ENCODE peak calls at places on chromosomes 3 and 15, in five cellular contexts. Z, V, S, L and B are unnamed samples. For H3K4me1, the result is how much of the 10 kb centered on the place peaks cover.

GRCh38 chr15:39698444-39699390 is 83.9 kb downstream of the FSIP1 start:
- DNase-seq in L (no peak), Z (no peak), S (no peak), V (no peak), B (no peak)

GRCh38 chr3:25405335-25405734 is 22.7 kb upstream of the RARB start:
- DNase-seq in Z (no peak), L (no peak), V (no peak), S (no peak), B (no peak)

GRCh38 chr15:58308742-58309355 is 122.9 kb upstream of the LIPC start:
- DNase-seq in L (no peak), S (no peak), V (no peak), Z (no peak), B (no peak)

GRCh38 chr3:8490079-8490552 is 11.5 kb upstream of the LMCD1 start:
- DNase-seq in S (no peak), L (peak), Z (peak), V (no peak), B (no peak)

GRCh38 chr3:110944782-110945181 is 126.8 kb upstream of the NECTIN3 start:
- DNase-seq in L (no peak), V (no peak), Z (no peak), S (no peak), B (no peak)

GRCh38 chr3:48023377-48023776 is 7.2 kb upstream of the MAP4 start:
- DNase-seq in V (no peak), L (no peak), Z (no peak), S (no peak), B (no peak)

GRCh38 chr15:23038741-23039150 is 623 bp downstream of the TUBGCP5 start:
- DNase-seq in L (peak), Z (no peak), S (no peak), V (no peak), B (no peak)

GRCh38 chr3:97971679-97972567 is at the start of gene RIOX2:
- DNase-seq in L (peak), V (peak), Z (no peak), S (peak), B (peak)

GRCh38 chr3:115071611-115072010 is 75.5 kb downstream of the ZBTB20 start:
- DNase-seq in V (no peak), L (no peak), S (no peak), Z (no peak), B (no peak)

GRCh38 chr3:42547401-42547945 is 34.3 kb downstream of the SEC22C start:
- DNase-seq in Z (no peak), L (peak), S (peak), V (peak), B (peak)

GRCh38 chr3:46359748-46360509 is 6.0 kb downstream of the CCR2 start:
- DNase-seq in Z (no peak), V (no peak), S (no peak), L (peak), B (no peak)

GRCh38 chr3:56801151-56801596 is 575 bp downstream of the ARHGEF3 start:
- DNase-seq in V (no peak), Z (no peak), L (peak), S (no peak), B (no peak)

GRCh38 chr3:115347737-115348136 is 200.6 kb upstream of the ZBTB20 start:
- DNase-seq in L (no peak), S (no peak), Z (no peak), V (no peak), B (no peak)

GRCh38 chr15:84112025-84112424 is 123.5 kb upstream of the GOLGA6L4 start:
- DNase-seq in Z (no peak), V (no peak), S (no peak), L (peak), B (no peak)

GRCh38 chr15:68258684-68259083 is 18.9 kb upstream of the FEM1B start:
- DNase-seq in Z (no peak), V (peak), S (no peak), L (no peak), B (peak)

GRCh38 chr3:195466251-195466650 is 23.4 kb upstream of the ACAP2 start:
- DNase-seq in S (no peak), V (no peak), L (no peak), Z (no peak), B (no peak)

GRCh38 chr3:66675383-66675782 is 174.6 kb upstream of the LRIG1 start:
- DNase-seq in Z (no peak), L (peak), V (no peak), S (no peak), B (no peak)

GRCh38 chr3:195849322-195850074 is 37.8 kb upstream of the MUC4 start:
- DNase-seq in L (peak), V (no peak), Z (no peak), S (no peak), B (no peak)

GRCh38 chr3:149315694-149316093 is 17.7 kb downstream of the TM4SF18 start:
- DNase-seq in V (no peak), Z (no peak), L (no peak), S (no peak), B (no peak)

GRCh38 chr3:85193565-85193964 is 234.8 kb downstream of the CADM2 start:
- DNase-seq in V (no peak), Z (no peak), S (no peak), L (peak), B (no peak)

GRCh38 chr3:127546970-127547733 is 43.4 kb downstream of the TPRA1 start:
- DNase-seq in V (no peak), Z (no peak), L (no peak), S (no peak), B (no peak)

GRCh38 chr3:20052851-20053250 is 12.6 kb downstream of the KAT2B start:
- DNase-seq in V (no peak), Z (no peak), S (no peak), L (no peak), B (no peak)

GRCh38 chr3:64150527-64151238 is 74.6 kb downstream of the PRICKLE2 start:
- DNase-seq in V (peak), L (peak), S (peak), Z (peak), B (no peak)

GRCh38 chr3:115680802-115681345 is 57.6 kb downstream of the GAP43 start:
- DNase-seq in V (no peak), S (no peak), L (peak), Z (no peak), B (no peak)

GRCh38 chr15:66767370-66767769 is 65.3 kb downstream of the SMAD6 start:
- DNase-seq in L (no peak), Z (no peak), V (peak), S (no peak), B (no peak)
- H3K4me1 ChIP-seq in L (half or more), Z (half or more), V (under half), S (half or more), B (under half)

DNA sequence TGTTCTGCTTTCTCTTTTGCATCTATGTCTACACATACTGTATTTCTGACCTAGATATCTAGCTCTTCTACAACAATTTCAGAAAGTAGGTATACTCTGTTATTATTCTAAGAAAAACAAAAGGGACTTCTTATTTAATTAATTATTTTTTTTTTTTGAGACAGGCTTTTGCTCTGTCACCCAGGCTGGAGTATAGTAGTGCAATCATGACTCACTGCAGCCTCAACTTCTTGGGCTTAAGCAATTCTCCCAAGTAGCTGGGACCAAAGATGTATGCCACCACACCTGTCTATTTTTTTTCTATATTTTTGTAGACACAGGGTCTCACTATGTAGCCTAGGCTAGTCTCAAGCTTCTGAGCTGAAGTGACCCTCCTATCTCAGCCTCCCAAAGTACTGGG is 130.6 kb downstream of the MBNL1 start:
- DNase-seq in L (peak), V (no peak), Z (no peak), S (no peak), B (no peak)
- H3K4me1 ChIP-seq in L (under half), V (under half), Z (half or more), S (half or more), B (half or more)

DNA sequence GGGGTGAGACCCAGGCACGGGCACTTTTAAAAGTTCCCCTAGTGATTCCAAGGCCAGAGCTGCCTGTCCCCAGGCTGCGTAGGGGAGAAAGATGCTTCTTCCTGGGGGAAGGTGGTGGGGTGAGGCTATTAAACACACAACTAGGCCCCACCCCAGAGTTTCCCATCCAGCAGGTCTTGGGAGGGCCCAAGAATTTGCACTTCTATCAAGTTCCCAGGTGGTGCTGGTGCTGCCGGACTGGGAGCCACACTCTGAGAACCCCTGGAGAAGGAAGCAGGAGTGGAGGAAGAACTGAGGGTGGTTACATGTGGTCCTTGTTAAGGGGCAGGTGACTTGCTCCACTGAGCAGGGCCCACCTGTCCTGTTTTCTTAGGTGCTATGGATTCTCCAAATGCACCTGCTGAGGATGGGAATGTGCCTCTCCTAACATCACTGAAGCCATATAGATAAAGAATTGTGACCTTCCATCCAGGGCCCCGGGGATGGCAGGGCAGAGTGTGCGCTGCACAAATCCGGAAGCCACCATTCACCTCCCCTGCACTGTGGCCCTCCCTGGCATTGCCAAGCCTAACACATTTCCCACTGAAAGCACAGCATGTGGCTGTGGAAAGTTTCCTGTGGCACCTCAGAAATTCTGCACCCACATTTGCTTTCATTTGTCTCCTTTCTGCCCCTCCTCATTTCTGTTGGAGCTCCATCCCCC is 111.5 kb upstream of the MEF2A start:
- DNase-seq in V (peak), S (peak), Z (no peak), L (no peak), B (no peak)
- H3K4me1 ChIP-seq in V (under half), S (under half), Z (under half), L (under half), B (half or more)

GRCh38 chr3:50166309-50167019 is 11.3 kb downstream of the SEMA3F start:
- DNase-seq in V (no peak), Z (no peak), S (no peak), L (peak), B (no peak)
- H3K4me1 ChIP-seq in V (under half), Z (half or more), S (half or more), L (half or more), B (half or more)

GRCh38 chr15:43824302-43825246 is at the start of gene MFAP1:
- DNase-seq in L (peak), S (peak), Z (peak), V (peak), B (peak)

GRCh38 chr15:43826029-43826507 is 734 bp upstream of the WDR76 start:
- DNase-seq in S (no peak), L (no peak), Z (no peak), V (no peak), B (no peak)

DNA sequence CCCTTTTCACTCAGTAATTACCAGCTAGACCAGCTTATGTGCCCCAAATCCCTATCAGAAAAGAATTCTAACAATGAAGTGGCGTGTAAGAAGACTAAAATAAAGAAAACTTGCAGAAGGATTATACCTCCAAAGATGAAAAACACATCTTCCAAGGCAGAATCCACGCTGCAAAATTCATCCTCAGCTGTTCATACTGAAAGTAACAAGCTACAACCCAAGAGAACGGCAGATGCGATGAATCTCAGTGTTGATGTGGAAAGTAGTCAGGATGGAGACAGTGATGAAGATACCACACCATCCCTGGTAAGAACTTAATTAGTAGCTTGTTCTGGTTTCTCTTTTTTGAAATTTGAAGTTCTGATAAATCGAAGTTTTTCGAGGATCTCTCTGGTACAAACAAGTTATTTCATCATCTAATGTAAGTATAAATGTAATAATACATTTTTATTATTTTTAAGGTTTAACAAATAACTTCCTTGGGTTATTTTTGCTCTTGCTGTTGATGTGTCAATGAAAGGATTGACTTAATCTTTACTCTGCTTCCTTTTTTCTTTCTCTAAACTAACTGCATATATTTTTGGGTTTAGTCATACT is 1.4 kb downstream of the WDR76 start:
- DNase-seq in V (no peak), S (no peak), Z (no peak), L (peak), B (no peak)
- H3K4me1 ChIP-seq in V (under half), S (under half), Z (under half), L (under half), B (under half)

DNA sequence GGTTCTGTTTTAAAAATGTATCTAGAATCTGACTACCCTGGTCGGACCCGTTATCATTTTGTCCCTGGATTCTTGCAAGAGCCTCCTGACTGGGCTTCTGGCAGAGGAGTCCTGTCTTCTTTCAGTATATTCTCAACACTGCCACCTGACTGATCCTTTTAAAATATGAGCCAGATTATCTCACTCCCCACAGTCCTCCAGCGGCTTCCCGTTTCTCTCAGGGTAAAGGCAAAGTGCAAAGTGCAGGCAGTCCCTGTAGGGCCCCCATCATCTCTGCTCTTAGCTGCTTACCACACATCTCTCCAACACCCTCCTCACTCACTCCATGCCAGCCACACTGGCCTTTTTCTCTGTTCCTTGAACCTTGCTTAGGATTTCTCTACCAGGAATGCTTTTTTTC is 28.5 kb downstream of the CRTC3 start:
- DNase-seq in Z (no peak), V (peak), S (no peak), L (no peak), B (no peak)
- H3K4me1 ChIP-seq in Z (half or more), V (under half), S (half or more), L (under half), B (half or more)

GRCh38 chr15:77633134-77633912 is 611 bp upstream of the LINGO1 start:
- DNase-seq in S (peak), L (peak), Z (peak), V (peak), B (peak)
- H3K4me1 ChIP-seq in S (under half), L (under half), Z (under half), V (under half), B (under half)